ENCODE peak calls at places on chromosomes 11 and 22, in seven cellular contexts. C is mucosa of descending colon, A is fibroblast of villous mesenchyme, Z is B cell, H is AG09309, S is A549, F is bronchial epithelial cell. V is an unnamed sample.

GRCh38 chr22:29157759-29158535 is 47.7 kb upstream of the EMID1 start:
- DNase-seq in C (no peak), S (no peak), A (no peak), H (no peak), F (no peak), Z (no peak), V (no peak)

GRCh38 chr22:26143801-26144325 is 25.4 kb upstream of the SEZ6L start:
- DNase-seq in H (no peak), A (no peak), S (no peak), Z (no peak), C (no peak), F (no peak), V (no peak)

GRCh38 chr11:91163619-91164451 is 941.0 kb upstream of the CHORDC1 start:
- DNase-seq in Z (no peak), F (no peak), A (peak), H (no peak), S (no peak), C (no peak), V (no peak)

GRCh38 chr11:34192481-34193401 is 87.3 kb downstream of the NAT10 start:
- DNase-seq in A (peak), Z (no peak), C (no peak), F (peak), S (peak), H (peak), V (no peak)

GRCh38 chr22:31846161-31847115 is 92.6 kb downstream of the DEPDC5 start:
- DNase-seq in A (peak), Z (no peak), F (no peak), S (peak), C (no peak), H (no peak), V (peak)

GRCh38 chr11:70633610-70634009 is 235.3 kb downstream of the CTTN start:
- DNase-seq in A (no peak), Z (no peak), S (no peak), F (no peak), H (no peak), C (no peak), V (no peak)

GRCh38 chr11:5597953-5598352 is 1.5 kb downstream of the TRIM6 start:
- DNase-seq in F (no peak), Z (no peak), H (no peak), S (no peak), A (no peak), C (no peak), V (no peak)

GRCh38 chr22:38923463-38924196 is 33.8 kb upstream of the APOBEC3A start:
- DNase-seq in S (peak), F (peak), A (peak), C (peak), H (peak), Z (no peak), V (no peak)

GRCh38 chr22:27173530-27173929 is 516.1 kb downstream of the MIAT start:
- DNase-seq in A (no peak), Z (no peak), F (no peak), S (no peak), H (no peak), C (no peak), V (no peak)

GRCh38 chr11:12897867-12898266 is 111.2 kb upstream of the RASSF10 start:
- DNase-seq in F (no peak), H (no peak), Z (no peak), C (no peak), A (peak), S (no peak), V (no peak)

GRCh38 chr22:39932166-39932565 is 28.0 kb upstream of the TMA7B start:
- DNase-seq in H (no peak), Z (no peak), S (no peak), A (no peak), C (no peak), F (peak), V (no peak)

GRCh38 chr11:64844330-64845124 is at the start of gene CDC42BPG:
- DNase-seq in A (peak), S (peak), H (no peak), C (peak), F (peak), Z (peak), V (peak)

GRCh38 chr11:108142304-108142703 is 20.9 kb downstream of the ACAT1 start:
- DNase-seq in H (no peak), A (no peak), Z (no peak), F (no peak), S (no peak), C (no peak), V (no peak)

GRCh38 chr11:1992111-1992510 is 5.5 kb downstream of the H19 start:
- DNase-seq in A (no peak), C (no peak), Z (no peak), H (no peak), S (no peak), F (no peak), V (no peak)

GRCh38 chr11:134562941-134563471 is 151.0 kb upstream of the B3GAT1 start:
- DNase-seq in C (no peak), A (no peak), S (no peak), F (no peak), H (no peak), Z (no peak), V (no peak)

GRCh38 chr11:68812526-68812925 is 29.2 kb downstream of the CPT1A start:
- DNase-seq in C (peak), Z (no peak), S (no peak), A (no peak), F (no peak), H (no peak), V (no peak)

GRCh38 chr11:32658639-32659406 is 75.2 kb downstream of the EIF3M start:
- DNase-seq in S (no peak), H (no peak), Z (no peak), F (peak), C (no peak), A (no peak), V (no peak)

GRCh38 chr22:30426395-30427353 is 1.1 kb downstream of the MTFP1 start:
- DNase-seq in A (peak), H (no peak), Z (peak), C (peak), S (peak), F (peak), V (peak)

GRCh38 chr11:122754553-122755322 is 83.6 kb upstream of the CRTAM start:
- DNase-seq in S (no peak), F (no peak), C (no peak), Z (no peak), A (peak), H (no peak), V (peak)

GRCh38 chr22:50030315-50031188 is 18.0 kb upstream of the IL17REL start:
- DNase-seq in S (peak), A (peak), C (peak), Z (peak), F (peak), H (no peak), V (peak)

GRCh38 chr22:37610480-37611148 is 2.0 kb downstream of the GGA1 start:
- DNase-seq in C (peak), Z (no peak), H (no peak), F (no peak), A (no peak), S (no peak), V (no peak)

GRCh38 chr11:121426476-121427454 is 25.3 kb upstream of the SORL1 start:
- DNase-seq in F (no peak), Z (peak), H (no peak), A (no peak), C (peak), S (peak), V (no peak)

GRCh38 chr11:111510311-111510710 is 1.9 kb downstream of the BTG4 start:
- DNase-seq in A (no peak), Z (no peak), S (no peak), C (no peak), F (peak), H (no peak), V (no peak)

GRCh38 chr11:62370743-62371440 is 33.6 kb downstream of the ASRGL1 start:
- DNase-seq in C (peak), S (no peak), H (no peak), Z (no peak), F (no peak), A (peak), V (no peak)

GRCh38 chr11:68332186-68332585 is 19.8 kb downstream of the LRP5 start:
- DNase-seq in F (no peak), S (no peak), Z (no peak), A (no peak), H (no peak), C (no peak), V (no peak)

GRCh38 chr11:65013130-65013691 is 749 bp upstream of the ARL2 start:
- DNase-seq in Z (peak), A (peak), H (peak), S (peak), F (peak), C (peak), V (peak)

GRCh38 chr11:69879734-69880005 is 60.5 kb upstream of the FGF3 start:
- DNase-seq in S (no peak), H (no peak), Z (no peak), F (no peak), A (no peak), C (no peak), V (no peak)

GRCh38 chr22:37544955-37545702 is 15.2 kb upstream of the CDC42EP1 start:
- DNase-seq in A (peak), F (peak), S (peak), H (no peak), C (no peak), Z (peak), V (peak)

GRCh38 chr11:70473873-70474690 is 75.8 kb downstream of the CTTN start:
- DNase-seq in S (no peak), H (no peak), A (no peak), Z (no peak), F (no peak), C (no peak), V (no peak)

GRCh38 chr22:42991010-42991651 is 23.8 kb downstream of the PACSIN2 start:
- DNase-seq in C (no peak), H (peak), A (peak), Z (no peak), F (peak), S (no peak), V (no peak)

GRCh38 chr11:114082767-114083181 is 23.3 kb downstream of the ZBTB16 start:
- DNase-seq in H (no peak), F (no peak), S (no peak), Z (no peak), A (peak), C (no peak), V (no peak)

GRCh38 chr22:46446799-46447198 is 90.6 kb downstream of the CELSR1 start:
- DNase-seq in H (no peak), A (no peak), Z (no peak), C (no peak), S (no peak), F (no peak), V (no peak)

GRCh38 chr22:46443850-46444389 is 93.5 kb downstream of the CELSR1 start:
- DNase-seq in A (no peak), Z (no peak), S (no peak), H (no peak), F (no peak), C (no peak), V (no peak)

GRCh38 chr22:46445771-46446485 is 91.5 kb downstream of the CELSR1 start:
- DNase-seq in Z (no peak), H (no peak), C (no peak), S (no peak), A (no peak), F (no peak), V (no peak)

GRCh38 chr22:46442217-46442853 is 95.1 kb downstream of the CELSR1 start:
- DNase-seq in F (no peak), C (no peak), Z (no peak), S (no peak), H (no peak), A (no peak), V (no peak)

GRCh38 chr22:46444390-46444854 is 93.0 kb downstream of the CELSR1 start:
- DNase-seq in H (no peak), Z (no peak), A (no peak), S (no peak), F (no peak), C (no peak), V (no peak)
- TF ChIP-seq CTCF in H (no peak), Z (no peak), A (no peak), S (no peak), F (peak), C (no peak), V (no peak)

GRCh38 chr11:96342131-96342970 is 644 bp downstream of the MAML2 start:
- DNase-seq in H (no peak), F (peak), C (no peak), S (no peak), A (no peak), Z (no peak), V (no peak)

GRCh38 chr11:96340555-96340885 is 2.5 kb downstream of the MAML2 start:
- DNase-seq in Z (no peak), F (no peak), A (no peak), C (no peak), H (no peak), S (no peak), V (no peak)

GRCh38 chr11:96339704-96340554 is 3.1 kb downstream of the MAML2 start:
- DNase-seq in F (no peak), A (no peak), S (no peak), C (no peak), H (no peak), Z (no peak), V (no peak)

GRCh38 chr11:96342971-96343711 is at the start of gene MAML2:
- DNase-seq in A (peak), C (peak), Z (peak), S (peak), F (peak), H (peak), V (peak)

GRCh38 chr11:96341237-96342130 is 1.5 kb downstream of the MAML2 start:
- DNase-seq in H (no peak), Z (peak), C (peak), A (peak), F (no peak), S (no peak), V (peak)
- TF ChIP-seq CTCF in H (peak), Z (peak), C (no peak), A (peak), F (peak), S (no peak), V (peak)

GRCh38 chr22:33013531-33014162 is 44.5 kb downstream of the SYN3 start:
- DNase-seq in H (no peak), S (no peak), C (no peak), F (no peak), A (no peak), Z (no peak), V (no peak)

GRCh38 chr22:33014621-33015020 is 43.6 kb downstream of the SYN3 start:
- DNase-seq in Z (no peak), F (no peak), A (no peak), C (no peak), S (no peak), H (no peak), V (no peak)

GRCh38 chr22:33018232-33018864 is 39.8 kb downstream of the SYN3 start:
- DNase-seq in F (peak), H (peak), S (peak), Z (peak), C (no peak), A (peak), V (peak)

GRCh38 chr22:33007485-33007884 is 50.7 kb downstream of the SYN3 start:
- DNase-seq in Z (no peak), A (no peak), C (no peak), H (no peak), S (no peak), F (no peak), V (no peak)

DNA sequence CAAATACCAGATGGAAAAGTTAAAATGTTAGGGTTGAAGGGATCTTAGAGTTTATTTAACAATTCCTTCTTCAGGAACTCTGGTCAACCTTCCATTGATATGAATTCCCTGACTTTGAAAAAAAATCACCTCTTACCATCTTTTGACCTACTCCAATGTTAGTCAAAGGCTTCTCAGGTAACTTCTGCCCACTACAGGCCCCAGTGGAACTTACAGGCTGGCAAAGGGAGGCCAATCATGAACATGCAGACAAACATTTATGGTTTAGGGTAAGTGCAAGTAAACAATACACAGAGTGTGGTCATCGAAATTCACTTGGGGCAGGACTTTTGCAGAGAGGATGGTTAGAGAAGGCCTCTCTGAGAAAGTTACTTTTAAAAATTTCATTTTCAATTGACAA is 45.1 kb downstream of the SYN3 start:
- DNase-seq in C (no peak), F (no peak), A (no peak), H (no peak), S (no peak), Z (no peak), V (no peak)
- TF ChIP-seq CTCF in C (no peak), F (peak), A (no peak), H (no peak), S (no peak), Z (no peak), V (no peak)

GRCh38 chr11:67199751-67200150 is 66.5 kb upstream of the GRK2 start:
- DNase-seq in A (no peak), F (no peak), H (no peak), Z (no peak), S (no peak), C (no peak), V (no peak)

GRCh38 chr11:67194096-67194495 is 72.2 kb upstream of the GRK2 start:
- DNase-seq in Z (no peak), C (no peak), H (no peak), A (no peak), S (no peak), F (no peak), V (no peak)

GRCh38 chr11:67197606-67198005 is 68.7 kb upstream of the GRK2 start:
- DNase-seq in C (no peak), F (no peak), S (no peak), H (no peak), A (no peak), Z (no peak), V (no peak)

DNA sequence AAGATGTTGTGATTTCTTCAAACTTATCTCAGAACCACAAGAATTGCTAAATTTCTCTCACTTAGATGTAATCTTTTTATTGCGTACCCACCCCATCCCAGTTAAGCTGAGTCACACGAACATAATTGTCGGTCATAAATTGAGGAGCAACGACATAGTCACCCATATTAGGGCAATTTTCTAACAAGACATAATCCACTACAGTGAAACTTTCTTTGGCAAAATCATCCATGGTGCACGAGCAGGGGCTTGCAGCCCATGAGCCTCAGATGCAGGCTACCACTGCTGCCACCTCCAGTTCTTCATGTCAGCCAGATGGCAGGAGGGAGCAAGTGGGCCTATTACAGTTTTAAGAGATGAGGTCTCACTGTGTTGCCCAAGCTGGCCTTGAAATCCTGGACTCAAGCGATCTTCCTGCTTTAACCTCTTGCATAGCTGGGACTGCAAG is 70.3 kb upstream of the GRK2 start:
- DNase-seq in S (no peak), C (no peak), A (peak), Z (no peak), H (peak), F (no peak), V (no peak)
- TF ChIP-seq CTCF in S (no peak), C (no peak), A (peak), Z (no peak), H (peak), F (no peak), V (no peak)

GRCh38 chr11:8812438-8812837 is 98.6 kb upstream of the AKIP1 start:
- DNase-seq in A (peak), C (no peak), Z (no peak), S (no peak), H (no peak), F (no peak), V (no peak)
- TF ChIP-seq CTCF in A (no peak), C (no peak), Z (no peak), S (no peak), H (no peak), F (no peak), V (no peak)

GRCh38 chr11:78630561-78631303 is 56.1 kb upstream of the NARS2 start:
- DNase-seq in F (no peak), A (no peak), S (no peak), Z (no peak), C (no peak), H (no peak), V (no peak)
- TF ChIP-seq CTCF in F (no peak), A (no peak), S (no peak), Z (no peak), C (no peak), H (no peak), V (no peak)

GRCh38 chr11:110088535-110089344 is 4.5 kb upstream of the ZC3H12C start:
- DNase-seq in S (no peak), C (no peak), Z (no peak), F (no peak), A (no peak), H (no peak), V (no peak)
- TF ChIP-seq CTCF in S (no peak), C (no peak), Z (no peak), F (no peak), A (no peak), H (no peak), V (no peak)

DNA sequence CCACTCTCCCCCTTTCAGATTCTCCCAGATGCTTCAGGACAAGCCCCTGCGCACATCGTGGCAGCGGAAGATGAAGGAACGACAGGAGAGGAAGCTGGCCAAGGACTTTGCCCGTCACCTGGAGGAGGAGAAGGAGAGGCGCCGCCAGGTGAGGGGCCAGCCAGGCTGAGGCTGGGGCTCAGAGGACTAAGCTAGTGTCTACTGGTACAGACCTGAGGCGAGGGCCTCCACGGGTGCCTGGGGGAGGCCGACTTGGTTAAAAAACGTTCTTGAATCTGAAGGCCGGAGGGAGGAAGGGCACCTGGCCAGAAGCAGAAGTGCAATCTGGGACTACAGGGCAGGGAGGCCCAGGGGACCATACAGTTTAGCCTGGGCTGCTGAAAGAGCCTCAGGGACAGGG is 6.0 kb downstream of the CCDC86 start:
- DNase-seq in A (no peak), Z (no peak), H (no peak), F (no peak), S (no peak), C (no peak), V (no peak)
- TF ChIP-seq CTCF in A (no peak), Z (no peak), H (no peak), F (no peak), S (no peak), C (no peak), V (no peak)

V was measured in GM13977.